ENCODE peak calls at places on chromosomes 16 and 17, in four cellular contexts. H, J, T and C are unnamed samples.

GRCh38 chr16:27972500-27972899 is 91.0 kb downstream of the GSG1L start:
- DNase-seq in J (peak), T (peak), H (peak), C (peak)

GRCh38 chr17:33973491-33973890 is 281.6 kb upstream of the CCL2 start:
- DNase-seq in T (no peak), J (no peak), H (no peak), C (no peak)

GRCh38 chr16:51762081-51762995 is 611.3 kb upstream of the SALL1 start:
- DNase-seq in T (peak), J (peak), H (no peak), C (peak)

GRCh38 chr17:61255609-61256008 is 144.0 kb upstream of the TBX2 start:
- DNase-seq in H (no peak), J (no peak), T (no peak), C (no peak)

GRCh38 chr17:48546924-48547838 is 2.3 kb upstream of the HOXB2 start:
- DNase-seq in J (peak), H (no peak), T (no peak), C (peak)

GRCh38 chr17:27928546-27928945 is 35.4 kb upstream of the LYRM9 start:
- DNase-seq in J (peak), T (no peak), H (no peak), C (no peak)

GRCh38 chr17:27669136-27669535 is 38.1 kb downstream of the LGALS9 start:
- DNase-seq in J (no peak), H (no peak), T (no peak), C (no peak)

GRCh38 chr17:82933911-82934310 is 94.1 kb upstream of the ZNF750 start:
- DNase-seq in T (no peak), H (no peak), J (no peak), C (no peak)

GRCh38 chr17:83131268-83132011 is 52.0 kb downstream of the METRNL start:
- DNase-seq in T (no peak), H (no peak), J (peak), C (no peak)

GRCh38 chr16:29645699-29646187 is 17.3 kb upstream of the SPN start:
- DNase-seq in J (peak), H (peak), T (peak), C (no peak)

GRCh38 chr17:80029235-80029974 is 6.3 kb downstream of the TBC1D16 start:
- DNase-seq in T (no peak), H (no peak), J (no peak), C (peak)

GRCh38 chr17:50109207-50109606 is 14.1 kb downstream of the PDK2 start:
- DNase-seq in H (no peak), J (no peak), T (no peak), C (no peak)
- TF ChIP-seq SMC3 in H (no peak), J (no peak), T (no peak), C (no peak)

GRCh38 chr17:45279898-45280297 is 18.0 kb upstream of the SPATA32 start:
- DNase-seq in J (no peak), T (no peak), H (no peak), C (no peak)

GRCh38 chr17:45283711-45284110 is 21.8 kb upstream of the SPATA32 start:
- DNase-seq in J (no peak), H (no peak), T (no peak), C (no peak)

GRCh38 chr17:45284176-45285140 is 22.6 kb upstream of the SPATA32 start:
- DNase-seq in T (no peak), H (no peak), J (no peak), C (no peak)

GRCh38 chr17:45286286-45286685 is 24.4 kb upstream of the SPATA32 start:
- DNase-seq in T (no peak), J (no peak), H (no peak), C (no peak)

DNA sequence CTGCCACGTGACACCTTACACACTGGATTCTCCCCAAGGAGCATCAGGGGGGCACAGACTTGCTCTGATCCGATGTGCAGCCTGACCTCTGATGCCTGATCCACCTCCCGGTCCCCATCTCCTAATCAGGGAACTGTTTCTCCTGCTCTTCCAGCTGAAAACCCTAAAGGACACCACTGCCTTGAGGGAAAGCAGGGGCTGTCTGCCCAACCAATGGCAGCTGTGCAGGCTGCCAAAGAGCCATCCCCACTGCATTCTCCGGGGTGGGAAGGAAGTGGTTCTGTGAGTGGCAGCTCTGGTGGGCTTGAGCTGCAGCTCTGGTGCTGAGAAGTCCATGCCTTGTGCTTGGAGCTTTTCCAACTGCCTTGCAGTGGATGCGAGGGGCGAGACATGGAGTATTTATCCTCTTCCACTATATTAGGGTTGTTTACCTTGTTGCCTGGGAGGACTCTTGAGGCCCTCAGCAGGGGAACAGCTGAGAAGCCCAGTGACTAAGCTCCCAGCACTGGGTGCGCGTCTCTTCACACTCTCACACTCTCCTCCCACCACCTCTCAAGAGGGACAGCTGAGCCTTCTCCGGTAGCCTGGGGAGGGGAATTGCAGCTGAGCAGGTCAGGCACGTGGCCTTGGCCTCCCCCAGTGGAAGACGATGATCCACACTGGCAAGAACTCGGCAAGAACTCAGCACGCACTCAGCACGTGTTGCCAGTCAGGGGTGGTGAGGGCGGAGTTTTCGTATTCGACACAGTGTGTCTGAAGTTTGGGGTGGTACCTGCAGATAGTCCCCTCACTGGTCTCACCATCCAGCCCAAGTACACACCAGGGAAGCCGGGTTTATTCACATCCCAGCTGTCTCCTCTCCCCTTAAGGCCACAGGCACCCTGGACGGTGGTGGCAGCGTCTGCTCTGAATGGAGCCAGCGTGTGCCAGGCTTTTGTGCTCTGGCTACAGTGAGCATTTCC is 21.1 kb upstream of the SPATA32 start:
- DNase-seq in H (no peak), T (no peak), J (no peak), C (peak)
- H3K9ac ChIP-seq in H (no peak), T (no peak), J (peak), C (no peak)

GRCh38 chr16:57959804-57960203 is 11.1 kb downstream of the CNGB1 start:
- DNase-seq in T (no peak), J (no peak), H (no peak), C (no peak)

GRCh38 chr16:57957396-57958392 is 13.2 kb downstream of the CNGB1 start:
- DNase-seq in J (peak), H (no peak), T (no peak), C (no peak)

GRCh38 chr16:57959121-57959520 is 11.8 kb downstream of the CNGB1 start:
- DNase-seq in J (no peak), T (no peak), H (no peak), C (no peak)

GRCh38 chr16:57956924-57957323 is 14.0 kb downstream of the CNGB1 start:
- DNase-seq in H (no peak), J (no peak), T (no peak), C (no peak)

GRCh38 chr16:57958544-57958943 is 12.4 kb downstream of the CNGB1 start:
- DNase-seq in T (no peak), J (no peak), H (no peak), C (no peak)
- TF ChIP-seq CEBPB in T (no peak), J (no peak), H (no peak), C (no peak)

GRCh38 chr17:57874434-57875108 is 24.7 kb upstream of the MRPS23 start:
- DNase-seq in J (no peak), T (no peak), H (no peak), C (peak)

GRCh38 chr17:57875109-57876022 is 25.5 kb upstream of the MRPS23 start:
- DNase-seq in J (peak), T (peak), H (no peak), C (peak)

GRCh38 chr17:57877803-57878202 is 28.0 kb upstream of the MRPS23 start:
- DNase-seq in T (no peak), J (no peak), H (no peak), C (no peak)

GRCh38 chr17:57876866-57877237 is 27.0 kb upstream of the MRPS23 start:
- DNase-seq in H (no peak), J (no peak), T (no peak), C (no peak)

DNA sequence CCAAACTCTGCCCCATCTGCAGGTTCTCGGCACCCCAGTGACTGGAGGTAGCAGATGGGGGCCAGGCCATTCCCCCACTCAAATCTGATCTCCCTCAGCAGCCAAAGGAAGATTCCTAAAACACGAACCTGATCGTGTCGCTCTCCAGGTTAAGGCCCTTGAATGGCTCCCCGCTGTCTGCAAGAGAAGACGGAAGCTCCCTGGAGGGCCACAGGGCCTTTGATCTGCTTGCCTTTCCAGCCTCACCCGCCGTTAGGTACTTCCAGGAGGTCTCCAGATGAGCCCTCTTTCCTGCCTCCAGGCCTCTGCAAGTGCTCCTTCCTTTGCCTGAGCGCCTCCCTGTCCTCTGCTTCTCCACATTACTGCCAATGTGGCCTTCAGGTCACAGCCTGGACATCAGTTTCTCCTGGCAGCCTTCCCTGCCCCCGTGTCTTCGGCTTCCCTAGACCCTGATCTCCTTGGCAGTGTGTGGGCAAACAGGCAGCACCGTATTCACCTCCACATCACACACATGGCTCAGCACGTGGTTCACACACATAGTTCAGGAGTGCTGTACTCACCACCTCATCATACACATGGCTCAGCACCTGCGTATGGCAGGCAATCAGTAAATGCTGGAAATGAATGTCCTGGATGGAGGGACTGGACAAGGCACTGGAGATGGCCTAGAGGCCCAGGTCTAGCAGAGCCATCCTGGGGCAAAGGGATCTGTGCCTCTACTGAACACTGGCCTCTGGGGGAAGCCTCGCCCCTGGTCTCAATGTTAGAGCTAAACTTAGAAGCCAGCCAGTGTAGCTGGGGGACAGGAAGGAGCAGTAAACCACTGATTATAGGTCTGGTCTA is 26.4 kb upstream of the MRPS23 start:
- DNase-seq in J (no peak), H (no peak), T (no peak), C (peak)
- TF ChIP-seq SMC3 in J (no peak), H (no peak), T (no peak), C (no peak)

DNA sequence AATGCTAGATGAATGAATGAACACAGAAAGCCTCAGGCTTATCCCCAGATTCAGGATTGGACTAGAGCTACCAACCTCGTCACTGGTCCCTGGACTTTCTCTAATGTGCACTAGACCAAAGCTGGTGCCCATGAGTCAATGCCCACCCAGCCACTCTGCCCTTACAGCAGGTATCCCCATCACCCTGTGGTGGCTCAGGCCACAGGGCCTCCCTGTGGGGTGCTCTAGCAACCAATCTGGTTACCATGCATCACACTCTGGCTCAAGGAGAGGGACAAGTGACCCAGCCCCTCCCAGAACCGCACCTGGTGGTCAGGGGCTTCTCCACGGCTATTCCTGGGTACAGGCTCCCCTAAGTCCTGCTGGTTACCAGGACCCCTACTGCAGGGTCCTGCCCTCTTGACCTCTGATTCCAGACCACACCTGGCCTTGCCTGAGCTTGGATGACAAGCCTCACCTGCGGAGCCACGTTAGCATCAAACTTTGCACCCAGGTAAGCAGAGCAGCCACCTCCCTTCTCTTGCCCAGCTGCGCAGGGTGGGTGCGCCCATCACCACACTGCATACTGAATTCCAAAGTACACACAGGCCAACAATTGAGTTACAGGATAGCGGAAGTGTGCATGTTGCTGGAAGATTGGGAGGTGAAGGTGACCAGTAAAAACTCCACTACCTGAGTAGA is 100.9 kb downstream of the CDYL2 start:
- DNase-seq in T (no peak), J (no peak), H (no peak), C (no peak)
- H3K9ac ChIP-seq in T (no peak), J (no peak), H (no peak), C (no peak)